ENCODE peak calls at places on chromosomes 1 and 21, in seven cellular contexts. B is H9, W is trophoblast cell, N is IMR-90, Z is neuronal stem cell, M is H1, I is mesenchymal stem cell. J is an unnamed sample.

GRCh38 chr1:150366416-150367296 is 2.7 kb downstream of the RPRD2 start:
- DNase-seq in B (no peak), W (no peak), N (peak), Z (no peak), M (no peak), I (peak), J (peak)

GRCh38 chr1:217253351-217253750 is 377.5 kb downstream of the GPATCH2 start:
- DNase-seq in B (no peak), W (no peak), N (no peak), Z (no peak), M (no peak), I (no peak), J (no peak)

GRCh38 chr1:226064168-226064815 is 1.8 kb downstream of the H3-3A start:
- DNase-seq in B (no peak), W (no peak), N (no peak), Z (no peak), M (no peak), I (peak), J (peak)

GRCh38 chr1:90724361-90724760 is 7.3 kb upstream of the BARHL2 start:
- DNase-seq in B (no peak), W (no peak), N (no peak), Z (no peak), M (no peak), I (no peak), J (no peak)

GRCh38 chr1:99133759-99134158 is 129.1 kb upstream of the PLPPR5 start:
- DNase-seq in B (no peak), W (no peak), N (no peak), Z (no peak), M (no peak), I (no peak), J (no peak)

GRCh38 chr1:33086384-33086850 is 5.5 kb downstream of the AZIN2 start:
- DNase-seq in B (peak), W (peak), N (peak), Z (peak), M (peak), I (peak), J (peak)

GRCh38 chr21:41477641-41478318 is 30.2 kb downstream of the TMPRSS2 start:
- DNase-seq in B (peak), W (peak), N (no peak), Z (peak), M (peak), I (no peak), J (peak)

GRCh38 chr1:25774921-25775774 is 24.8 kb upstream of the SELENON start:
- DNase-seq in B (no peak), W (no peak), N (no peak), Z (no peak), M (no peak), I (no peak), J (no peak)

GRCh38 chr1:53080041-53080440 is 18.0 kb downstream of the PODN start:
- DNase-seq in B (no peak), W (no peak), N (no peak), Z (no peak), M (no peak), I (no peak), J (no peak)

GRCh38 chr1:27522860-27523665 is 33.1 kb upstream of the WASF2 start:
- DNase-seq in B (no peak), W (no peak), N (no peak), Z (no peak), M (no peak), I (peak), J (peak)

GRCh38 chr1:244239261-244239770 is 188.2 kb downstream of the ZBTB18 start:
- DNase-seq in B (no peak), W (no peak), N (peak), Z (no peak), M (no peak), I (no peak), J (no peak)

GRCh38 chr1:188782220-188782841 is 1695.3 kb downstream of the BRINP3 start:
- DNase-seq in B (peak), W (peak), N (peak), Z (peak), M (peak), I (peak), J (peak)

GRCh38 chr1:232695626-232696025 is 65.7 kb upstream of the SIPA1L2 start:
- DNase-seq in B (no peak), W (no peak), N (no peak), Z (no peak), M (no peak), I (no peak), J (no peak)

GRCh38 chr1:156926175-156926574 is 5.7 kb downstream of the LRRC71 start:
- DNase-seq in B (no peak), W (no peak), N (peak), Z (no peak), M (no peak), I (peak), J (peak)

GRCh38 chr1:68916227-68916853 is 419.5 kb upstream of the DEPDC1 start:
- DNase-seq in B (no peak), W (no peak), N (peak), Z (no peak), M (no peak), I (peak), J (peak)

GRCh38 chr1:6447016-6447817 is 18.8 kb downstream of the TNFRSF25 start:
- DNase-seq in B (peak), W (no peak), N (no peak), Z (peak), M (no peak), I (no peak), J (peak)

GRCh38 chr1:9892563-9893528 is 17.2 kb downstream of the CTNNBIP1 start:
- DNase-seq in B (no peak), W (peak), N (peak), Z (no peak), M (no peak), I (peak), J (no peak)

GRCh38 chr1:108892356-108893140 is 15.8 kb downstream of the GPSM2 start:
- DNase-seq in B (no peak), W (no peak), N (peak), Z (no peak), M (no peak), I (no peak), J (no peak)

GRCh38 chr1:224786533-224787249 is 142.8 kb upstream of the DNAH14 start:
- DNase-seq in B (no peak), W (no peak), N (peak), Z (no peak), M (no peak), I (no peak), J (peak)

GRCh38 chr1:25024631-25025350 is 94.7 kb upstream of the RUNX3 start:
- DNase-seq in B (no peak), W (no peak), N (no peak), Z (no peak), M (no peak), I (no peak), J (no peak)

GRCh38 chr1:64392109-64392508 is 77.8 kb upstream of the CACHD1 start:
- DNase-seq in B (peak), W (no peak), N (no peak), Z (peak), M (no peak), I (no peak), J (peak)

GRCh38 chr1:113534875-113535274 is 144.6 kb downstream of the MAGI3 start:
- DNase-seq in B (no peak), W (no peak), N (peak), Z (no peak), M (no peak), I (no peak), J (peak)

GRCh38 chr1:161038523-161039153 is at the start of gene TSTD1:
- DNase-seq in B (peak), W (peak), N (no peak), Z (peak), M (no peak), I (no peak), J (peak)

GRCh38 chr1:94628174-94628843 is 86.8 kb upstream of the F3 start:
- DNase-seq in B (no peak), W (peak), N (no peak), Z (no peak), M (no peak), I (no peak), J (no peak)

DNA sequence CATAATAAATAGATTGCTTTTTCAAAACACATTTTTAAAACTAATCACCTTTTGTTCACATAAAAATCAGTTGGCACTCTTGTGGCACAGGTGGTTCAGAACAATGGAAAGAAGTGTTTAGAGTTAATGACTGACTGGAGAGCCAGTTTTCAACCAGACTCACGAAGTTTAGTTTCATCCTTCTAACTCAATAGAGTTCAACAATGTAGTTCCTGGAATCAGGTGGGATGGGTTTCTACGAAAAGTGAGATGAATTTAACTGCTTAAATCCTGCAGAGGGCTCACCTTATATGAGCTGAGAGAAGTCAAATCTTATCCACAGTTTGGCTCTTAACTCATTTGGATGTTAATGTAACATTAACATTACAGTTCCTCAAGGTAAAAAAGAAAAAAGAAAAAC is 116.5 kb downstream of the SMYD2 start:
- DNase-seq in B (no peak), W (no peak), N (no peak), Z (no peak), M (no peak), I (no peak), J (no peak)
- H4K8ac ChIP-seq in B (no peak), W (no peak), N (no peak), Z (no peak), M (no peak), I (no peak), J (no peak)

DNA sequence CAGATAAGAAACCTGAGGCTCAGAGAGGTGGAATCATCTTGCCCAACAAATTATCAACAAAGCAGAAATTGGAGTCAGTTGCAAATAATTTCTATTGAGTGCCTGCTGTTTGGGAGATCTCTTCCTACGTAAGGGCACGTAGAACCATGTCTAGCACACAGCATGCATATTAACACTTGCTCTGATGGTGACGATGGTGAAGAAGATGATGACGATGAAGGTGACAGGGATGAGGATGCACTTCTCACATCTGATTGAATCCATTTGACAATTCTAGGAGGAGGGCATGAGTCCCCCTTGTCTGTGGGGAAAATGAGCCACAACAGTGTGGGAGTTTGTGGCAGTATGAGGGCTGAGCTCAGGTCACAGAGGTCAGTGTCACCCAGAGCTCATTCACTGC is 183.6 kb downstream of the HIVEP3 start:
- DNase-seq in B (no peak), W (no peak), N (no peak), Z (no peak), M (no peak), I (no peak), J (no peak)
- H3K4ac ChIP-seq in B (no peak), W (no peak), N (no peak), Z (no peak), M (no peak), I (no peak), J (no peak)

DNA sequence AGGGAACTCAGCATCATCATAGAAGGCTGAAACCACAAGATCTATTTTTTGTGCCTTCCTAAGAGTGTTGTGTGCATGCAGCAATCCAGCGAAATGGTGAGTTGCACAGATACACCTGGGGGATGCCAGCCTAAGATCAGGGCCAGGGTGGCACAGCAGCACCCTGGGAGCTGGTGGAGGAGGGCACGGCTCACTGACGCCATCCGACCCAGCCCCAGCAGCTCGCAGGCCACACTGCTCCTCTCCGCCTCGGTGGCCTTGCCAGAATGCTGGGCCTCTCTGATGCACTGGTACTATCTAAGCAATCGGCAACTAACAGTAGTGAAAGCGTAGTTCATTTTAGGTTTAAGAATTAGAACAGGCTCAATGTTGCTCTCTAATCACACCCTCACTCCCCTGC is 37.8 kb downstream of the CAPZB start:
- DNase-seq in B (no peak), W (no peak), N (no peak), Z (no peak), M (no peak), I (no peak), J (no peak)
- H4K8ac ChIP-seq in B (no peak), W (no peak), N (no peak), Z (no peak), M (no peak), I (peak), J (no peak)

GRCh38 chr21:33936221-33937038 is 20.8 kb upstream of the ATP5PO start:
- DNase-seq in B (no peak), W (no peak), N (no peak), Z (no peak), M (no peak), I (no peak), J (peak)
- H3K4ac ChIP-seq in B (no peak), W (no peak), N (no peak), Z (no peak), M (no peak), I (no peak), J (no peak)